ENCODE peak calls at places on chromosomes 6 and 20, in nine cellular contexts. U is AG09319, M is fibroblast of pulmonary artery, Z is small intestine, T is cardiac septum, K is smooth muscle cell of the brain vasculature, B is pancreas, S is AG04449, H is mucosa of gallbladder. L is an unnamed sample.

GRCh38 chr20:370151-370600 is 10.4 kb upstream of the TRIB3 start:
- DNase-seq in H (no peak), M (no peak), S (no peak), K (no peak), T (no peak), B (no peak), U (no peak), Z (no peak), L (peak)

GRCh38 chr6:90146914-90147668 is 149.6 kb downstream of the BACH2 start:
- DNase-seq in U (no peak), B (no peak), S (no peak), H (no peak), T (no peak), K (no peak), Z (no peak), M (no peak), L (no peak)

GRCh38 chr6:256169-256568 is 36.1 kb upstream of the DUSP22 start:
- DNase-seq in K (no peak), U (no peak), B (no peak), T (no peak), M (no peak), Z (no peak), S (no peak), H (no peak), L (no peak)

GRCh38 chr20:4455301-4455701 is 266.4 kb upstream of the PRND start:
- DNase-seq in H (no peak), M (no peak), B (no peak), K (no peak), Z (no peak), U (no peak), T (no peak), S (no peak), L (peak)

GRCh38 chr20:25540273-25540672 is 45.1 kb downstream of the NINL start:
- DNase-seq in B (no peak), Z (peak), U (no peak), T (no peak), H (no peak), S (no peak), K (no peak), M (peak), L (no peak)

GRCh38 chr6:166600932-166601331 is 14.5 kb upstream of the RAMACL start:
- DNase-seq in B (no peak), M (no peak), T (no peak), Z (no peak), K (no peak), S (no peak), H (no peak), U (no peak), L (no peak)

GRCh38 chr6:22828179-22829062 is 259.1 kb downstream of the HDGFL1 start:
- DNase-seq in T (no peak), S (peak), H (peak), U (peak), Z (peak), B (peak), K (peak), M (peak), L (peak)

GRCh38 chr20:44074252-44075151 is 112.5 kb downstream of the JPH2 start:
- DNase-seq in S (peak), B (no peak), U (peak), H (no peak), Z (no peak), M (peak), T (no peak), K (no peak), L (no peak)

GRCh38 chr20:25315418-25316210 is 67.7 kb downstream of the PYGB start:
- DNase-seq in K (no peak), B (no peak), M (peak), U (no peak), H (no peak), Z (no peak), S (no peak), T (no peak), L (no peak)

GRCh38 chr20:53752583-53752970 is 158.9 kb upstream of the ZNF217 start:
- DNase-seq in M (no peak), H (no peak), Z (no peak), S (no peak), U (no peak), K (no peak), T (no peak), B (no peak), L (no peak)

GRCh38 chr6:60754879-60755278 is 1531.1 kb downstream of the KHDRBS2 start:
- DNase-seq in H (no peak), M (no peak), S (no peak), K (no peak), T (no peak), Z (no peak), U (no peak), B (no peak), L (no peak)

GRCh38 chr6:163772701-163773100 is 358.2 kb downstream of the QKI start:
- DNase-seq in T (no peak), S (no peak), B (no peak), H (no peak), U (no peak), Z (no peak), M (no peak), K (no peak), L (no peak)

GRCh38 chr6:2630362-2630761 is 120.4 kb downstream of the MYLK4 start:
- DNase-seq in T (no peak), M (peak), S (peak), H (peak), K (peak), U (peak), B (peak), Z (no peak), L (no peak)

GRCh38 chr6:130841128-130841728 is 14.0 kb downstream of the SMLR1 start:
- DNase-seq in U (no peak), M (no peak), T (no peak), H (no peak), S (no peak), Z (no peak), K (no peak), B (no peak), L (no peak)

GRCh38 chr20:23889775-23890187 is 10.2 kb upstream of the CST5 start:
- DNase-seq in M (peak), H (peak), S (no peak), Z (peak), T (no peak), K (no peak), U (peak), B (peak), L (peak)

GRCh38 chr6:11744101-11744500 is 34.5 kb downstream of the ADTRP start:
- DNase-seq in K (no peak), T (no peak), Z (no peak), S (no peak), B (no peak), M (no peak), H (no peak), U (no peak), L (no peak)

GRCh38 chr6:158058156-158058723 is 76.6 kb downstream of the SYNJ2 start:
- DNase-seq in U (no peak), M (peak), S (no peak), Z (no peak), T (peak), B (no peak), K (no peak), H (no peak), L (no peak)

GRCh38 chr20:20499469-20499868 is 131.6 kb downstream of the INSM1 start:
- DNase-seq in H (no peak), B (no peak), U (no peak), Z (no peak), M (no peak), K (no peak), S (no peak), T (no peak), L (no peak)

GRCh38 chr6:77095936-77096627 is 367.2 kb downstream of the HTR1B start:
- DNase-seq in B (no peak), K (no peak), Z (no peak), U (no peak), T (no peak), M (no peak), H (no peak), S (no peak), L (no peak)

L was measured in lung.